ENCODE peak calls at places on chromosomes 2 and 18, in seven cellular contexts. One of them, this sample, is unnamed.

GRCh38 chr2:19857806-19858205 is 44.0 kb downstream of the TTC32 start:
- DNase-seq in A549: no peak
- DNase-seq in GM12891: no peak
- DNase-seq in endothelial cell of umbilical vein: no peak
- DNase-seq in esophagus squamous epithelium: no peak
- DNase-seq in H54: no peak
- DNase-seq in tibial nerve: no peak
- DNase-seq in this sample: peak; percentile 58

GRCh38 chr2:133586978-133587377 is 18.7 kb upstream of the NCKAP5 start:
- DNase-seq in endothelial cell of umbilical vein: no peak
- DNase-seq in tibial nerve: no peak
- DNase-seq in H54: no peak
- DNase-seq in esophagus squamous epithelium: no peak
- DNase-seq in A549: no peak
- DNase-seq in GM12891: no peak
- DNase-seq in this sample: no peak

GRCh38 chr2:198901894-198902293 is 555.8 kb downstream of the SATB2 start:
- DNase-seq in esophagus squamous epithelium: no peak
- DNase-seq in GM12891: no peak
- DNase-seq in endothelial cell of umbilical vein: no peak
- DNase-seq in tibial nerve: no peak
- DNase-seq in A549: no peak
- DNase-seq in H54: no peak
- DNase-seq in this sample: peak; percentile 21

GRCh38 chr2:177639262-177639914 is 246.8 kb downstream of the AGPS start:
- DNase-seq in endothelial cell of umbilical vein: no peak
- DNase-seq in tibial nerve: no peak
- DNase-seq in GM12891: no peak
- DNase-seq in A549: no peak
- DNase-seq in H54: no peak
- DNase-seq in esophagus squamous epithelium: no peak
- DNase-seq in this sample: no peak

GRCh38 chr2:12397861-12398260 is 318.9 kb upstream of the TRIB2 start:
- DNase-seq in tibial nerve: no peak
- DNase-seq in H54: no peak
- DNase-seq in endothelial cell of umbilical vein: no peak
- DNase-seq in esophagus squamous epithelium: no peak
- DNase-seq in A549: no peak
- DNase-seq in GM12891: no peak
- DNase-seq in this sample: peak; percentile 83

GRCh38 chr2:39696838-39697237 is 31.1 kb downstream of the TMEM178A start:
- DNase-seq in H54: peak; percentile 10
- DNase-seq in A549: peak; percentile 11
- DNase-seq in GM12891: no peak
- DNase-seq in endothelial cell of umbilical vein: peak; percentile 84
- DNase-seq in tibial nerve: no peak
- DNase-seq in esophagus squamous epithelium: no peak
- DNase-seq in this sample: peak; percentile 16

GRCh38 chr18:63528863-63529492 is 13.2 kb upstream of the SERPINB12 start:
- DNase-seq in GM12891: no peak
- DNase-seq in A549: no peak
- DNase-seq in H54: no peak
- DNase-seq in tibial nerve: no peak
- DNase-seq in esophagus squamous epithelium: no peak
- DNase-seq in endothelial cell of umbilical vein: no peak
- DNase-seq in this sample: no peak

GRCh38 chr2:138504546-138505239 is 3.1 kb downstream of the SPOPL start:
- DNase-seq in tibial nerve: no peak
- DNase-seq in H54: no peak
- DNase-seq in endothelial cell of umbilical vein: no peak
- DNase-seq in esophagus squamous epithelium: no peak
- DNase-seq in A549: no peak
- DNase-seq in GM12891: no peak
- DNase-seq in this sample: peak; percentile 80

GRCh38 chr2:66872056-66872821 is 437.3 kb downstream of the MEIS1 start:
- DNase-seq in GM12891: no peak
- DNase-seq in H54: no peak
- DNase-seq in esophagus squamous epithelium: no peak
- DNase-seq in tibial nerve: no peak
- DNase-seq in A549: no peak
- DNase-seq in endothelial cell of umbilical vein: peak; percentile 72
- DNase-seq in this sample: no peak

GRCh38 chr2:64244049-64244446 is 99.8 kb upstream of the PELI1 start:
- DNase-seq in A549: no peak
- DNase-seq in endothelial cell of umbilical vein: no peak
- DNase-seq in GM12891: no peak
- DNase-seq in esophagus squamous epithelium: no peak
- DNase-seq in H54: no peak
- DNase-seq in tibial nerve: no peak
- DNase-seq in this sample: no peak

GRCh38 chr18:70005580-70005979 is 57.9 kb upstream of the CD226 start:
- DNase-seq in A549: no peak
- DNase-seq in tibial nerve: no peak
- DNase-seq in GM12891: no peak
- DNase-seq in H54: no peak
- DNase-seq in endothelial cell of umbilical vein: no peak
- DNase-seq in esophagus squamous epithelium: no peak
- DNase-seq in this sample: no peak

GRCh38 chr2:207833265-207833751 is 63.6 kb upstream of the FZD5 start:
- DNase-seq in endothelial cell of umbilical vein: no peak
- DNase-seq in tibial nerve: no peak
- DNase-seq in H54: no peak
- DNase-seq in A549: no peak
- DNase-seq in GM12891: peak; percentile 50
- DNase-seq in esophagus squamous epithelium: no peak
- DNase-seq in this sample: peak; percentile 15

GRCh38 chr2:233034091-233034882 is 1.8 kb downstream of the NEU2 start:
- DNase-seq in esophagus squamous epithelium: no peak
- DNase-seq in tibial nerve: no peak
- DNase-seq in A549: no peak
- DNase-seq in GM12891: no peak
- DNase-seq in H54: no peak
- DNase-seq in endothelial cell of umbilical vein: no peak
- DNase-seq in this sample: no peak

GRCh38 chr2:112958428-112959108 is 19.2 kb upstream of the IL36G start:
- DNase-seq in GM12891: peak; percentile 20
- DNase-seq in endothelial cell of umbilical vein: peak; percentile 51
- DNase-seq in tibial nerve: no peak
- DNase-seq in H54: peak; percentile 33
- DNase-seq in esophagus squamous epithelium: no peak
- DNase-seq in A549: peak; percentile 48
- DNase-seq in this sample: peak; percentile 90

GRCh38 chr2:46239175-46239846 is 57.9 kb upstream of the EPAS1 start:
- DNase-seq in A549: no peak
- DNase-seq in endothelial cell of umbilical vein: no peak
- DNase-seq in tibial nerve: no peak
- DNase-seq in esophagus squamous epithelium: no peak
- DNase-seq in GM12891: no peak
- DNase-seq in H54: no peak
- DNase-seq in this sample: no peak

GRCh38 chr2:5497874-5498273 is 194.3 kb upstream of the SOX11 start:
- DNase-seq in H54: no peak
- DNase-seq in GM12891: no peak
- DNase-seq in tibial nerve: no peak
- DNase-seq in endothelial cell of umbilical vein: no peak
- DNase-seq in A549: no peak
- DNase-seq in esophagus squamous epithelium: no peak
- DNase-seq in this sample: no peak

GRCh38 chr2:236127010-236127409 is 41.2 kb downstream of the GBX2 start:
- DNase-seq in endothelial cell of umbilical vein: no peak
- DNase-seq in A549: no peak
- DNase-seq in H54: no peak
- DNase-seq in GM12891: no peak
- DNase-seq in esophagus squamous epithelium: no peak
- DNase-seq in tibial nerve: no peak
- DNase-seq in this sample: no peak
- TF ChIP-seq POLR2A in endothelial cell of umbilical vein: no peak
- TF ChIP-seq POLR2A in A549: no peak
- TF ChIP-seq POLR2A in H54: no peak
- TF ChIP-seq POLR2A in GM12891: no peak
- TF ChIP-seq POLR2A in esophagus squamous epithelium: no peak
- TF ChIP-seq POLR2A in tibial nerve: no peak
- TF ChIP-seq POLR2A in this sample: no peak

GRCh38 chr2:163341426-163341825 is 394.4 kb downstream of the FIGN start:
- DNase-seq in A549: no peak
- DNase-seq in tibial nerve: no peak
- DNase-seq in esophagus squamous epithelium: no peak
- DNase-seq in H54: no peak
- DNase-seq in endothelial cell of umbilical vein: peak; percentile 71
- DNase-seq in GM12891: no peak
- DNase-seq in this sample: no peak

GRCh38 chr2:163343316-163343715 is 392.5 kb downstream of the FIGN start:
- DNase-seq in A549: no peak
- DNase-seq in GM12891: no peak
- DNase-seq in H54: no peak
- DNase-seq in esophagus squamous epithelium: no peak
- DNase-seq in endothelial cell of umbilical vein: no peak
- DNase-seq in tibial nerve: no peak
- DNase-seq in this sample: peak; percentile 20

DNA sequence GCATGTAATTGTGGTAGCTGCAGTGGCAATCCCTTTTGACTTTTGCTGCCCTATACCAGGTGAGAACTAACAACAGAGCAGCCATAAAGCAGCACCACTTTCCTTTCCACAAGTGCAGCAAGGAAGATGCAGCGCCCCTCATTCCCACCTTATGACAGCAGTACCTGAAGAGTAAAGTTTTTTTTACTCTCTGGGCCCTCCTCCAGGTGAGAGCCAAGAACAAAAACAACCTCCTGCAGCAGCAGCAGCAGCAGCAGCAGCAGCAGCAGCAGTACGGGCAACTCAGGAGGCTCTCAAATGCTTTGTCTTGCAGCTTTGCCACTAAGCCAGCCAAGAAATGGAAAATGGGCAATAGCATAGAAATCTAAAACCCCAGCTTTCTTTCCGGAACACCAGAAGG is 397.5 kb downstream of the FIGN start:
- DNase-seq in GM12891: no peak
- DNase-seq in esophagus squamous epithelium: no peak
- DNase-seq in endothelial cell of umbilical vein: no peak
- DNase-seq in H54: no peak
- DNase-seq in tibial nerve: no peak
- DNase-seq in A549: no peak
- DNase-seq in this sample: no peak
- TF ChIP-seq POLR2A in GM12891: no peak
- TF ChIP-seq POLR2A in esophagus squamous epithelium: no peak
- TF ChIP-seq POLR2A in endothelial cell of umbilical vein: no peak
- TF ChIP-seq POLR2A in H54: no peak
- TF ChIP-seq POLR2A in tibial nerve: no peak
- TF ChIP-seq POLR2A in A549: no peak
- TF ChIP-seq POLR2A in this sample: no peak

DNA sequence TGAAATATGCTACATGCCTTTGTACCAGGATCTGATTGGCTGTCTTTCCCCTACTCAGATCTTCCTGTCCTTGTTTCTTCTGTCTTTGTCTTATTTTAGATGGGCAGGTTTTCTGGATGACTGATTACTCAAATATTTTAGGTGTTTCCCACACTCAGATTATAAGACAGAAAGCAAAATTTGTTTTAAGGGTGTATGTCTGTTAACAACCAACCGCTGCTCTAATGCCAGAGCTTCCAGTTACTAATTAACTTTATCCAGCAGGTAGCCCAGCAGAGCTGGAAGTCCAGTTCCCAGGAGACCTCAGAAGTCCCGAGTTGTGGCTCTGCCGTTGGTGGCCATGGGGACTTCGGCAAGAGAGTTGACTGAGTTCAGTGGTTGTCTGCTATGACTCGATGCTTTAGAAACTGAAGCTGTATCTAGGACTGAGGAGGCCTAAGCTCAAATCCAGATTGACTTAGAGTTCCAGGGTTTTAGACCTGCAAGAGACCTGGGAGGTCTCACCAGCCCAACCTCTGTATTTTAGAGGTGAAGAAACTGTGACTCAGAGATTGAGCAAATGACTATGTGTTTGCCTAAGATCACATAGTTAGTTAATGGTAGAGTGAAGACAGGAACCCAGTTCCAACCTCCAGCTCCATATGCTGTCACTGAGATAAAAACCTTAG is 7.5 kb downstream of the IL1R2 start:
- DNase-seq in endothelial cell of umbilical vein: no peak
- DNase-seq in H54: no peak
- DNase-seq in GM12891: no peak
- DNase-seq in tibial nerve: no peak
- DNase-seq in esophagus squamous epithelium: no peak
- DNase-seq in A549: peak; percentile 33
- DNase-seq in this sample: peak; percentile 11
- TF ChIP-seq POLR2A in endothelial cell of umbilical vein: no peak
- TF ChIP-seq POLR2A in H54: no peak
- TF ChIP-seq POLR2A in GM12891: no peak
- TF ChIP-seq POLR2A in tibial nerve: no peak
- TF ChIP-seq POLR2A in esophagus squamous epithelium: no peak
- TF ChIP-seq POLR2A in A549: no peak
- TF ChIP-seq POLR2A in this sample: no peak

GRCh38 chr2:21001988-21002813 is 41.7 kb downstream of the APOB start:
- DNase-seq in tibial nerve: no peak
- DNase-seq in H54: no peak
- DNase-seq in endothelial cell of umbilical vein: no peak
- DNase-seq in esophagus squamous epithelium: no peak
- DNase-seq in A549: no peak
- DNase-seq in GM12891: no peak
- DNase-seq in this sample: no peak

GRCh38 chr2:21005111-21005699 is 38.7 kb downstream of the APOB start:
- DNase-seq in tibial nerve: no peak
- DNase-seq in endothelial cell of umbilical vein: no peak
- DNase-seq in A549: no peak
- DNase-seq in H54: no peak
- DNase-seq in esophagus squamous epithelium: no peak
- DNase-seq in GM12891: no peak
- DNase-seq in this sample: no peak

GRCh38 chr2:21004181-21004572 is 39.7 kb downstream of the APOB start:
- DNase-seq in GM12891: no peak
- DNase-seq in A549: no peak
- DNase-seq in tibial nerve: no peak
- DNase-seq in esophagus squamous epithelium: no peak
- DNase-seq in H54: no peak
- DNase-seq in endothelial cell of umbilical vein: no peak
- DNase-seq in this sample: no peak

GRCh38 chr2:21002814-21003192 is 41.1 kb downstream of the APOB start:
- DNase-seq in endothelial cell of umbilical vein: no peak
- DNase-seq in tibial nerve: no peak
- DNase-seq in esophagus squamous epithelium: no peak
- DNase-seq in GM12891: no peak
- DNase-seq in A549: no peak
- DNase-seq in H54: no peak
- DNase-seq in this sample: no peak

DNA sequence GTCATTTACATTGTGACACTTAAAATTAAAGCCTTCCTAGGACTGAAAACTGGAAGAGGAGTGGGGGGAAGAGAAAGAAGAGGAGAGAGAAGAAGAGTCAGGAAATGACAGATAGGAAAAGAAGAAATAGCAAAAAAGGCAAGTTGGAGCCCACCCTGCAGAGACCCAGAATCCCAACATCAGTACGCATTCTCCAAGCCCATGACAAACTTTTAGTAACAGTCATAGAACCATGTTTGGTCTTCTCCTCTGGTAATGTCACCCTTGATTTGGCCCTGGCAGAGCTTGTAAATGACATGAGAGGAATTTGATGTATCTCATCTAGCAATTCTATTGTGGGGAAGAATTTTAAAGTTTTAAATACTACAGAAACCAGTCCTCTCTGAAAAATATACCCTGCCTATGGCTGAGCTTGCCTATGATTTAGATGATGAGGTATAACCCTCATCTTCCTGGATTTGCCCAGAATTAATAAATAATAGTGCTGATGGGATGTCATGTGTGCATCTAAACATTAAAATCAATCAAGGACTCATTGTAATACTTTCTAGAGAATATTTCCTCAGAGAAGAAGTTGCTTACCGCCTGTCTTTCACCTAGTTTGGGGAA is 40.2 kb downstream of the APOB start:
- DNase-seq in GM12891: no peak
- DNase-seq in A549: no peak
- DNase-seq in tibial nerve: no peak
- DNase-seq in H54: no peak
- DNase-seq in endothelial cell of umbilical vein: no peak
- DNase-seq in esophagus squamous epithelium: no peak
- DNase-seq in this sample: no peak
- TF ChIP-seq POLR2A in GM12891: no peak
- TF ChIP-seq POLR2A in A549: no peak
- TF ChIP-seq POLR2A in tibial nerve: no peak
- TF ChIP-seq POLR2A in H54: no peak
- TF ChIP-seq POLR2A in endothelial cell of umbilical vein: no peak
- TF ChIP-seq POLR2A in esophagus squamous epithelium: no peak
- TF ChIP-seq POLR2A in this sample: no peak